ENCODE peak calls at places on chromosomes 11 and 22, in ten cellular contexts. D is stomach, Q is MM.1S, V is cardiac fibroblast, E is lung, R is transverse colon, F is spleen, K is body of pancreas, J is lower leg skin, B is lower lobe of right lung. X is an unnamed sample.

GRCh38 chr11:61695917-61696316 is 15.7 kb downstream of the DAGLA start:
- DNase-seq in E (peak; percentile 69), R (peak; percentile 79), Q (no peak), F (peak; percentile 89), J (peak; percentile 78), B (peak; percentile 85), K (peak; percentile 84), V (peak; percentile 73), D (peak; percentile 78), X (peak; percentile 28)

GRCh38 chr22:26484360-26484706 is 656 bp downstream of the SRRD start:
- DNase-seq in F (no peak), Q (peak; percentile 57), D (no peak), V (no peak), J (no peak), R (no peak), E (no peak), K (no peak), B (no peak), X (no peak)

GRCh38 chr11:131766637-131767036 is 396.2 kb downstream of the NTM start:
- DNase-seq in B (no peak), D (no peak), V (no peak), Q (no peak), K (no peak), E (no peak), J (no peak), R (no peak), F (no peak), X (no peak)

GRCh38 chr11:112523477-112523876 is 262.8 kb upstream of the PLET1 start:
- DNase-seq in F (no peak), D (no peak), J (peak; percentile 18), R (no peak), Q (no peak), V (no peak), E (no peak), K (peak; percentile 63), B (no peak), X (no peak)

GRCh38 chr22:50530280-50530856 is 556 bp upstream of the TYMP start:
- DNase-seq in J (peak; percentile 77), Q (peak; percentile 43), B (peak; percentile 94), V (peak; percentile 83), R (peak; percentile 88), F (peak; percentile 97), K (peak; percentile 67), E (peak; percentile 90), D (peak; percentile 91), X (no peak)

GRCh38 chr11:19727246-19727645 is 14.6 kb downstream of the NAV2 start:
- DNase-seq in D (no peak), E (no peak), F (no peak), J (no peak), R (no peak), V (peak; percentile 75), Q (no peak), K (no peak), B (no peak), X (no peak)

GRCh38 chr11:96197221-96197620 is 145.8 kb downstream of the MAML2 start:
- DNase-seq in R (no peak), F (no peak), Q (no peak), K (no peak), V (no peak), B (no peak), E (no peak), D (no peak), J (no peak), X (no peak)

GRCh38 chr11:12556788-12557384 is 117.3 kb upstream of the TEAD1 start:
- DNase-seq in E (peak; percentile 75), F (no peak), Q (no peak), D (peak; percentile 80), B (peak; percentile 64), V (peak; percentile 74), K (peak; percentile 80), J (peak; percentile 49), R (peak; percentile 56), X (peak; percentile 90)

GRCh38 chr22:22040472-22040871 is 57.9 kb upstream of the TOP3B start:
- DNase-seq in F (no peak), D (no peak), E (no peak), Q (no peak), B (no peak), K (no peak), J (no peak), V (no peak), R (no peak), X (no peak)

GRCh38 chr11:6505577-6506240 is 8.6 kb downstream of the DNHD1 start:
- DNase-seq in B (no peak), Q (peak; percentile 27), K (peak; percentile 15), E (no peak), F (no peak), D (no peak), V (peak; percentile 81), R (no peak), J (no peak), X (peak; percentile 36)

GRCh38 chr11:28826807-28827206 is 718.6 kb downstream of the METTL15 start:
- DNase-seq in J (no peak), Q (no peak), K (no peak), F (no peak), B (no peak), D (no peak), R (no peak), V (no peak), E (no peak), X (no peak)

GRCh38 chr11:24773326-24773725 is 276.5 kb downstream of the LUZP2 start:
- DNase-seq in B (no peak), D (no peak), V (no peak), K (no peak), Q (no peak), R (no peak), F (no peak), J (no peak), E (no peak), X (no peak)

GRCh38 chr11:116232364-116232801 is 540.4 kb downstream of the BUD13 start:
- DNase-seq in F (peak; percentile 27), E (no peak), B (no peak), K (no peak), Q (no peak), J (no peak), R (peak; percentile 23), V (no peak), D (no peak), X (no peak)

GRCh38 chr11:65559535-65559934 is 1.4 kb upstream of the LTBP3 start:
- DNase-seq in D (no peak), K (no peak), Q (no peak), F (no peak), V (no peak), B (no peak), J (no peak), E (no peak), R (no peak), X (no peak)

GRCh38 chr11:128516467-128516778 is 70.9 kb downstream of the ETS1 start:
- DNase-seq in K (peak; percentile 38), F (no peak), E (no peak), R (no peak), B (no peak), J (no peak), V (no peak), Q (no peak), D (no peak), X (no peak)
- TF ChIP-seq CTCF in K (no peak), F (no peak), E (no peak), R (no peak), B (no peak), J (no peak), V (no peak), Q (no peak), D (no peak), X (no peak)

GRCh38 chr11:104129138-104129537 is 34.8 kb downstream of the PDGFD start:
- DNase-seq in K (no peak), J (no peak), R (no peak), E (no peak), V (no peak), F (no peak), Q (no peak), B (no peak), D (no peak), X (no peak)

GRCh38 chr11:104130161-104130560 is 33.8 kb downstream of the PDGFD start:
- DNase-seq in D (no peak), B (no peak), F (no peak), V (no peak), Q (no peak), K (no peak), J (no peak), E (no peak), R (no peak), X (no peak)

GRCh38 chr11:104127828-104128227 is 36.1 kb downstream of the PDGFD start:
- DNase-seq in R (no peak), J (no peak), B (no peak), K (no peak), V (peak; percentile 58), D (no peak), F (no peak), Q (no peak), E (no peak), X (no peak)

GRCh38 chr11:104124979-104125378 is 39.0 kb downstream of the PDGFD start:
- DNase-seq in F (no peak), E (no peak), B (no peak), V (no peak), Q (no peak), R (no peak), K (no peak), J (no peak), D (no peak), X (no peak)

GRCh38 chr11:104126464-104126863 is 37.5 kb downstream of the PDGFD start:
- DNase-seq in E (no peak), V (no peak), K (no peak), B (no peak), J (no peak), F (no peak), Q (no peak), R (no peak), D (no peak), X (no peak)
- H3K4me3 ChIP-seq in E (no peak overlapping the region), V (no peak overlapping the region), K (no peak overlapping the region), B (no peak overlapping the region), J (no peak overlapping the region), F (no peak overlapping the region), Q (no peak overlapping the region), R (no peak overlapping the region), D (no peak overlapping the region), X (no peak overlapping the region)

GRCh38 chr22:41688365-41689211 is at the start of gene SNU13:
- DNase-seq in E (peak; percentile 92), R (peak; percentile 95), V (peak; percentile 92), J (peak; percentile 90), F (peak; percentile 99), Q (peak; percentile 98), B (peak; percentile 96), D (peak; percentile 94), K (peak; percentile 92), X (peak; percentile 33)
- TF ChIP-seq CTCF in E (peak; percentile 3), R (no peak), V (no peak), J (no peak), F (no peak), Q (no peak), B (no peak), D (no peak), K (peak; percentile 9), X (no peak)

DNA sequence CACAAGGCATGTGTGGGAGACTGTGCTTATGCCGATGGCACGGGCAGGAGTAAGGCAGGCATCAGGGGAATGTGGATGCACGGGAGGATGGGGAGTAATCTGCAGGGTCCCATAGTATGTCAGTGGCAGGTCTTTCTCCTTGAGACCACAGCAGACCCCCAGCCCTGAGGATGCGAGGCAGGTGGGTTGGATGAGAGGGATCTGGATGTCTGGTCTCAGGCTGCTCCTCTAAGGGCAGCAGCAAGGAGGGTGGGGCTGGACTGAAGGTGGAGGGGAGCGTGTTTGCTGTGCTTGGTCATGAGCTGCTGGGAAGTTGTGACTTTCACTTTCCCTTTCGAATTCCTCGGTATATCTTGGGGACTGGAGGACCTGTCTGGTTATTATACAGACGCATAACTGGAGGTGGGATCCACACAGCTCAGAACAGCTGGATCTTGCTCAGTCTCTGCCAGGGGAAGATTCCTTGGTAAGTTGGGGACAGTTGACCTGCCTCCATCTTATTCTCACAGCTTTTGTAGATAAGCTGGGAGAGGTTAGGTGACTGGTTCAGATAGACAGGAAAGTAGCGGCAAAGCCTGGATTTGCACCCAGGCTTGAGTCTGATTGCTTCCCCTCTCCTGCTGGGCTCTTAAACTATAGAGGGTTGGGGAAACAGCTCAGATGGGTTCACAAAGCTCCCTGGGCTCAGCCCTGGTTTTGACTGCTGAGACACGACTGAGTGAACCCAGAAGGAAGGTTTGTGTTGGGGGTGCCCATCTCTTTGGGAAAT is at the start of gene APOL1:
- DNase-seq in Q (peak; percentile 89), V (peak; percentile 69), F (peak; percentile 84), R (peak; percentile 71), K (no peak), B (no peak), J (no peak), D (peak; percentile 63), E (peak; percentile 54), X (no peak)
- H3K4me3 ChIP-seq in Q (peak within 1 kb of the TSS; percentile 68), V (no peak within 1 kb of the TSS), F (peak within 1 kb of the TSS; percentile 56), R (peak within 1 kb of the TSS; percentile 36), K (no peak within 1 kb of the TSS), B (peak within 1 kb of the TSS; percentile 64), J (no peak within 1 kb of the TSS), D (peak within 1 kb of the TSS; percentile 52), E (peak within 1 kb of the TSS; percentile 52), X (no peak within 1 kb of the TSS)